ENCODE peak calls at places on chromosomes 2 and 18, in four cellular contexts. One of them, this sample, is unnamed.

GRCh38 chr2:38971377-38971776 is 81.7 kb downstream of the ARHGEF33 start:
- DNase-seq in GM23248: no peak
- DNase-seq in heart left ventricle: no peak
- DNase-seq in GM10248: no peak
- DNase-seq in this sample: no peak

GRCh38 chr2:207530160-207531023 is 630 bp downstream of the CREB1 start:
- DNase-seq in GM23248: peak
- DNase-seq in heart left ventricle: peak
- DNase-seq in GM10248: peak
- DNase-seq in this sample: peak

GRCh38 chr2:232315049-232315922 is 63.3 kb upstream of the ALPP start:
- DNase-seq in heart left ventricle: peak
- DNase-seq in GM10248: peak
- DNase-seq in GM23248: peak
- DNase-seq in this sample: peak

GRCh38 chr2:32009479-32010256 is 1.1 kb downstream of the MEMO1 start:
- DNase-seq in GM10248: no peak
- DNase-seq in GM23248: peak
- DNase-seq in heart left ventricle: peak
- DNase-seq in this sample: peak

GRCh38 chr2:101986804-101987740 is 4.7 kb upstream of the IL1R2 start:
- DNase-seq in heart left ventricle: no peak
- DNase-seq in GM10248: no peak
- DNase-seq in GM23248: no peak
- DNase-seq in this sample: no peak

GRCh38 chr2:111665011-111665410 is 219.0 kb downstream of the ANAPC1 start:
- DNase-seq in GM23248: no peak
- DNase-seq in GM10248: no peak
- DNase-seq in heart left ventricle: no peak
- DNase-seq in this sample: no peak

GRCh38 chr2:143937563-143938346 is 582.2 kb downstream of the ZEB2 start:
- DNase-seq in GM23248: peak
- DNase-seq in GM10248: no peak
- DNase-seq in heart left ventricle: no peak
- DNase-seq in this sample: no peak

GRCh38 chr2:240253583-240254145 is 113.2 kb upstream of the OTOS start:
- DNase-seq in GM23248: no peak
- DNase-seq in GM10248: no peak
- DNase-seq in heart left ventricle: no peak
- DNase-seq in this sample: no peak

GRCh38 chr2:177921726-177922125 is 150.9 kb downstream of the PDE11A start:
- DNase-seq in heart left ventricle: no peak
- DNase-seq in GM10248: no peak
- DNase-seq in GM23248: no peak
- DNase-seq in this sample: no peak

GRCh38 chr2:165745916-165746315 is 48.1 kb downstream of the GALNT3 start:
- DNase-seq in GM10248: no peak
- DNase-seq in heart left ventricle: no peak
- DNase-seq in GM23248: peak
- DNase-seq in this sample: peak

GRCh38 chr2:198054299-198054698 is 249.9 kb downstream of the PLCL1 start:
- DNase-seq in GM10248: peak
- DNase-seq in GM23248: peak
- DNase-seq in heart left ventricle: no peak
- DNase-seq in this sample: peak

GRCh38 chr2:232502901-232503791 is 15.5 kb upstream of the ECEL1 start:
- DNase-seq in GM10248: no peak
- DNase-seq in heart left ventricle: no peak
- DNase-seq in GM23248: peak
- DNase-seq in this sample: peak

GRCh38 chr18:26711806-26712205 is 153.7 kb downstream of the AQP4 start:
- DNase-seq in heart left ventricle: no peak
- DNase-seq in GM23248: no peak
- DNase-seq in GM10248: no peak
- DNase-seq in this sample: no peak

GRCh38 chr2:20334645-20335203 is 15.9 kb downstream of the PUM2 start:
- DNase-seq in GM23248: peak
- DNase-seq in GM10248: no peak
- DNase-seq in heart left ventricle: no peak
- DNase-seq in this sample: no peak

GRCh38 chr2:69026026-69026425 is 13.0 kb downstream of the ANTXR1 start:
- DNase-seq in heart left ventricle: no peak
- DNase-seq in GM23248: peak
- DNase-seq in GM10248: peak
- DNase-seq in this sample: peak

GRCh38 chr2:143946436-143947385 is 573.2 kb downstream of the ZEB2 start:
- DNase-seq in GM10248: no peak
- DNase-seq in heart left ventricle: no peak
- DNase-seq in GM23248: peak
- DNase-seq in this sample: no peak

GRCh38 chr2:162623888-162624287 is 214.7 kb downstream of the KCNH7 start:
- DNase-seq in GM10248: no peak
- DNase-seq in GM23248: no peak
- DNase-seq in heart left ventricle: no peak
- DNase-seq in this sample: no peak

GRCh38 chr18:76363451-76364120 is 131.5 kb downstream of the ZNF516 start:
- DNase-seq in GM23248: peak
- DNase-seq in GM10248: no peak
- DNase-seq in heart left ventricle: no peak
- DNase-seq in this sample: no peak

GRCh38 chr18:26963292-26963691 is 97.8 kb upstream of the AQP4 start:
- DNase-seq in GM10248: no peak
- DNase-seq in heart left ventricle: no peak
- DNase-seq in GM23248: peak
- DNase-seq in this sample: no peak

GRCh38 chr2:161237397-161238263 is 70.6 kb upstream of the PSMD14 start:
- DNase-seq in GM23248: peak
- DNase-seq in GM10248: peak
- DNase-seq in heart left ventricle: peak
- DNase-seq in this sample: peak

GRCh38 chr2:140063356-140063755 is 1283.2 kb upstream of the NXPH2 start:
- DNase-seq in GM23248: no peak
- DNase-seq in heart left ventricle: no peak
- DNase-seq in GM10248: no peak
- DNase-seq in this sample: peak

GRCh38 chr2:36650031-36650430 is 46.5 kb upstream of the VIT start:
- DNase-seq in heart left ventricle: no peak
- DNase-seq in GM23248: peak
- DNase-seq in GM10248: peak
- DNase-seq in this sample: peak

GRCh38 chr2:119523959-119524694 is at the start of gene SCTR:
- DNase-seq in GM23248: no peak
- DNase-seq in heart left ventricle: no peak
- DNase-seq in GM10248: no peak
- DNase-seq in this sample: no peak

GRCh38 chr2:120403676-120404075 is 57.7 kb downstream of the INHBB start:
- DNase-seq in GM10248: no peak
- DNase-seq in heart left ventricle: no peak
- DNase-seq in GM23248: no peak
- DNase-seq in this sample: no peak

GRCh38 chr2:44642123-44642857 is 280.5 kb downstream of the CAMKMT start:
- DNase-seq in heart left ventricle: no peak
- DNase-seq in GM23248: no peak
- DNase-seq in GM10248: no peak
- DNase-seq in this sample: no peak

GRCh38 chr2:170236639-170237037 is 58.7 kb downstream of the MYO3B start:
- DNase-seq in heart left ventricle: no peak
- DNase-seq in GM10248: no peak
- DNase-seq in GM23248: no peak
- DNase-seq in this sample: no peak

GRCh38 chr2:108971661-108972566 is 17.1 kb downstream of the EDAR start:
- DNase-seq in GM10248: no peak
- DNase-seq in GM23248: peak
- DNase-seq in heart left ventricle: no peak
- DNase-seq in this sample: no peak